ENCODE peak calls at places on chromosome 3, in eight cellular contexts. D, Z, S, K, U, L, J and B are unnamed samples.

GRCh38 chr3:72285483-72285882 is 500.5 kb upstream of the PROK2 start:
- DNase-seq in D (no peak), Z (no peak), S (no peak), K (no peak), U (no peak), L (no peak), J (no peak), B (no peak)

GRCh38 chr3:34381243-34381642 is 582.8 kb downstream of the PDCD6IP start:
- DNase-seq in D (no peak), Z (no peak), S (no peak), K (no peak), U (no peak), L (no peak), J (no peak), B (no peak)

GRCh38 chr3:58562498-58562897 is 14.7 kb downstream of the FAM107A start:
- DNase-seq in D (no peak), Z (no peak), S (no peak), K (no peak), U (no peak), L (no peak), J (no peak), B (no peak)

GRCh38 chr3:187967982-187968381 is 186.0 kb upstream of the LPP start:
- DNase-seq in D (no peak), Z (no peak), S (no peak), K (no peak), U (no peak), L (no peak), J (no peak), B (no peak)

GRCh38 chr3:36696799-36697198 is 67.6 kb downstream of the DCLK3 start:
- DNase-seq in D (no peak), Z (no peak), S (no peak), K (no peak), U (no peak), L (no peak), J (no peak), B (no peak)

GRCh38 chr3:27630892-27631291 is 91.2 kb downstream of the EOMES start:
- DNase-seq in D (peak), Z (no peak), S (no peak), K (no peak), U (no peak), L (no peak), J (peak), B (no peak)

GRCh38 chr3:49020335-49021212 is 1.3 kb upstream of the NDUFAF3 start:
- DNase-seq in D (peak), Z (peak), S (no peak), K (no peak), U (peak), L (peak), J (peak), B (no peak)

GRCh38 chr3:55166577-55167555 is 239.0 kb upstream of the LRTM1 start:
- DNase-seq in D (peak), Z (no peak), S (no peak), K (no peak), U (no peak), L (no peak), J (no peak), B (no peak)

GRCh38 chr3:42685363-42685881 is at the start of gene KLHL40:
- DNase-seq in D (no peak), Z (no peak), S (no peak), K (no peak), U (peak), L (no peak), J (no peak), B (peak)

GRCh38 chr3:170054204-170054603 is 16.4 kb downstream of the GPR160 start:
- DNase-seq in D (peak), Z (no peak), S (no peak), K (no peak), U (no peak), L (no peak), J (peak), B (no peak)

GRCh38 chr3:173253471-173253870 is 112.4 kb upstream of the SPATA16 start:
- DNase-seq in D (no peak), Z (no peak), S (no peak), K (no peak), U (no peak), L (no peak), J (no peak), B (no peak)

GRCh38 chr3:159191454-159191853 is 389.6 kb downstream of the MFSD1 start:
- DNase-seq in D (no peak), Z (no peak), S (no peak), K (no peak), U (no peak), L (no peak), J (no peak), B (no peak)

GRCh38 chr3:174859109-174859735 is at the start of gene NAALADL2:
- DNase-seq in D (no peak), Z (no peak), S (no peak), K (no peak), U (no peak), L (no peak), J (no peak), B (no peak)

GRCh38 chr3:9778102-9778501 is 8.4 kb upstream of the CAMK1 start:
- DNase-seq in D (no peak), Z (no peak), S (peak), K (no peak), U (no peak), L (no peak), J (no peak), B (no peak)

GRCh38 chr3:184756151-184756681 is 44.4 kb upstream of the MAGEF1 start:
- DNase-seq in D (no peak), Z (no peak), S (no peak), K (no peak), U (no peak), L (no peak), J (no peak), B (no peak)

GRCh38 chr3:139198929-139199328 is 144.9 kb upstream of the MRPS22 start:
- DNase-seq in D (no peak), Z (no peak), S (no peak), K (no peak), U (no peak), L (no peak), J (no peak), B (no peak)

GRCh38 chr3:53715815-53716483 is 130.3 kb downstream of the CHDH start:
- DNase-seq in D (no peak), Z (no peak), S (no peak), K (no peak), U (no peak), L (no peak), J (no peak), B (no peak)

GRCh38 chr3:98573231-98573728 is 20.1 kb downstream of the CPOX start:
- DNase-seq in D (peak), Z (no peak), S (no peak), K (no peak), U (no peak), L (no peak), J (no peak), B (no peak)

GRCh38 chr3:72088486-72089025 is 303.6 kb upstream of the PROK2 start:
- DNase-seq in D (no peak), Z (no peak), S (no peak), K (no peak), U (no peak), L (no peak), J (no peak), B (no peak)

GRCh38 chr3:117510396-117510795 is 800.8 kb downstream of the TUSC7 start:
- DNase-seq in D (no peak), Z (no peak), S (no peak), K (no peak), U (no peak), L (no peak), J (no peak), B (no peak)

GRCh38 chr3:10601131-10601856 is 95.9 kb upstream of the ATP2B2 start:
- DNase-seq in D (no peak), Z (no peak), S (no peak), K (no peak), U (no peak), L (no peak), J (no peak), B (no peak)

GRCh38 chr3:18425641-18426403 is 683 bp upstream of the SATB1 start:
- DNase-seq in D (no peak), Z (peak), S (no peak), K (peak), U (peak), L (peak), J (no peak), B (peak)

GRCh38 chr3:159881828-159882309 is 106.8 kb upstream of the IL12A start:
- DNase-seq in D (no peak), Z (peak), S (no peak), K (no peak), U (no peak), L (no peak), J (no peak), B (peak)

GRCh38 chr3:52302426-52303185 is 13.5 kb upstream of the DNAH1 start:
- DNase-seq in D (no peak), Z (no peak), S (no peak), K (no peak), U (no peak), L (no peak), J (no peak), B (no peak)

GRCh38 chr3:7820969-7821368 is 680.7 kb upstream of the LMCD1 start:
- DNase-seq in D (no peak), Z (no peak), S (no peak), K (no peak), U (no peak), L (no peak), J (no peak), B (no peak)

GRCh38 chr3:14424711-14425573 is 22.5 kb downstream of the SLC6A6 start:
- DNase-seq in D (peak), Z (peak), S (no peak), K (no peak), U (no peak), L (no peak), J (no peak), B (no peak)

GRCh38 chr3:126834596-126835471 is 130.8 kb downstream of the CHCHD6 start:
- DNase-seq in D (no peak), Z (no peak), S (no peak), K (no peak), U (no peak), L (no peak), J (no peak), B (no peak)

GRCh38 chr3:50415066-50415465 is 55.7 kb upstream of the TMEM115 start:
- DNase-seq in D (no peak), Z (no peak), S (no peak), K (no peak), U (no peak), L (no peak), J (no peak), B (no peak)
- TF ChIP-seq CTCF in D (peak), Z (no peak), S (no peak), K (no peak), U (no peak), L (no peak), J (no peak), B (no peak)

GRCh38 chr3:143327388-143327787 is 207.8 kb downstream of the CHST2 start:
- DNase-seq in D (no peak), Z (no peak), S (no peak), K (no peak), U (no peak), L (no peak), J (no peak), B (no peak)
- TF ChIP-seq CTCF in D (no peak), Z (no peak), S (peak), K (no peak), U (peak), L (no peak), J (no peak), B (peak)

GRCh38 chr3:194369522-194370279 is at the start of gene LRRC15:
- DNase-seq in D (no peak), Z (no peak), S (no peak), K (no peak), U (no peak), L (peak), J (no peak), B (no peak)
- TF ChIP-seq CTCF in D (no peak), Z (no peak), S (peak), K (no peak), U (no peak), L (no peak), J (no peak), B (no peak)

GRCh38 chr3:192812736-192813383 is 85.5 kb upstream of the FGF12 start:
- DNase-seq in D (peak), Z (no peak), S (no peak), K (no peak), U (no peak), L (peak), J (no peak), B (no peak)
- TF ChIP-seq CTCF in D (no peak), Z (peak), S (peak), K (peak), U (peak), L (peak), J (no peak), B (peak)

GRCh38 chr3:66372681-66373350 is 128.0 kb downstream of the LRIG1 start:
- DNase-seq in D (no peak), Z (no peak), S (no peak), K (no peak), U (peak), L (peak), J (peak), B (no peak)
- TF ChIP-seq CTCF in D (no peak), Z (no peak), S (peak), K (peak), U (peak), L (no peak), J (no peak), B (no peak)

GRCh38 chr3:142931222-142931621 is 32.3 kb downstream of the PAQR9 start:
- DNase-seq in D (peak), Z (no peak), S (no peak), K (no peak), U (no peak), L (no peak), J (no peak), B (no peak)
- TF ChIP-seq CTCF in D (peak), Z (no peak), S (no peak), K (no peak), U (peak), L (no peak), J (no peak), B (peak)

DNA sequence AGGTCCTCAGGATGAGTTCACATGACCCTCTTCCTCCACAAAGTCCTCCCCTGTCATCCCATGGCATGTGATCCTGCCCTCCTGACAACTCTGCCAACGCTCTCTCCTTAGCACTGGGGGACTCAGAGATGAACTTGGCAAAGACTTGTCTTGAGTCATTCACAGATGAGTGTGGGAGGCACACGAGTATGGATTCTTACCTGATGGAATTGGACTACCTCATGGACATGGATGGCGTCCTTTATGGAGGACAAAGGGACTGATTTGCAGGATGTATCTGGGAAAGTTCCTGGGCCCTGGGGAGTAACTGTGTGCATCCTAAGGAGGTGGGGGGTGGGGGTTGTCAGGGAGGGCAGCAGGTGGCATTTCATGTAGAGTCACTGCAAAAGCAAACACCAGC is 38.2 kb upstream of the TOPBP1 start:
- DNase-seq in D (no peak), Z (no peak), S (no peak), K (no peak), U (no peak), L (no peak), J (no peak), B (no peak)
- TF ChIP-seq CTCF in D (no peak), Z (no peak), S (no peak), K (no peak), U (no peak), L (no peak), J (no peak), B (no peak)

DNA sequence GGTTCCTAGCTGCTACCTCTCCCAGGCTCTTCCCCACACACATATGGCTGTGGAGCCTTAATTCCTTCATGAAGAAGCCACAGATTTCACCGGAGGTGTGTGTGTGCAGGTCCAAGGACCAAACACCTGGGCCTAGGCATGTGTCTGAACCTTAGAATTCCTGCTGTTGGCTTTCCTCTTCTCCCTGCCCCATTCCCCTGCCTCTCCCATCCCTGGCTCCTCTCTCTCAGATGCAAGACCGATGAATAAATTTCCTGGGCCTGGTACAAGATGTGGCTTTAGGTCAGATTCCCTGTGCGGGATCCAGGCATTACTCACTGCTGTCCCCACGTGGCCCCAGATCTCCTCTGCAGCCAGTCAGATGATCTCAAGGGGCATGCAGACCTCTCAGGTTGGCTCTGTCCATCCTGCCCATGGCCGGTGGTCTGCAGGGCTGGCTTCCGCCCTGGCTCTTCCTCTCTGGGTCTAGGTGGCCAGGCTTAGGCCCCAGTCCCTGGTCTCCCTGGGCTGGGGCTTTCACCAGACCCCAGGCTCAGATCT is 20.4 kb downstream of the CCR9 start:
- DNase-seq in D (no peak), Z (no peak), S (no peak), K (no peak), U (no peak), L (peak), J (no peak), B (no peak)
- TF ChIP-seq CTCF in D (peak), Z (no peak), S (peak), K (no peak), U (peak), L (peak), J (peak), B (peak)

DNA sequence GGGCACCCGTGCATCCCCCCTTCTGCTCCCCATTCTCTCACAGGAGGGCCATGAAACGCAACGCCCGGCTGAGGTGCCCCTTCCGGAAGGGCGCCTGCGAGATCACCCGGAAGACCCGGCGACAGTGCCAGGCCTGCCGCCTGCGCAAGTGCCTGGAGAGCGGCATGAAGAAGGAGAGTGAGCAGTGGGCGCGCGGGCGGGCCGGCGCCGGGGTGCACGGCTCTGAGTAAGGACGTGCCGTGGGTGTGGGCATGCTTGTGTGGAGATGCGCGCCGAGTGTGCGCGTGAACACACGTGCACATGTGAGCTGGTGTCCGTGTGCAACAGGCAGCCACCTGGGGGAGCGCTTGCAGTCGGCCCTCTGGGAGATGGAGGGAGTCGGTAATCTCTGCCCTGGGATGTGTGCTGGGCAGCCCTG is 28.1 kb downstream of the NR1I2 start:
- DNase-seq in D (peak), Z (peak), S (no peak), K (peak), U (peak), L (no peak), J (peak), B (no peak)
- TF ChIP-seq CTCF in D (peak), Z (no peak), S (peak), K (no peak), U (peak), L (no peak), J (peak), B (no peak)

GRCh38 chr3:109804697-109805096 is 467.4 kb upstream of the DPPA4 start:
- DNase-seq in D (peak), Z (no peak), S (no peak), K (no peak), U (no peak), L (no peak), J (no peak), B (no peak)

GRCh38 chr3:109806929-109807328 is 469.6 kb upstream of the DPPA4 start:
- DNase-seq in D (peak), Z (no peak), S (no peak), K (no peak), U (no peak), L (no peak), J (no peak), B (no peak)

DNA sequence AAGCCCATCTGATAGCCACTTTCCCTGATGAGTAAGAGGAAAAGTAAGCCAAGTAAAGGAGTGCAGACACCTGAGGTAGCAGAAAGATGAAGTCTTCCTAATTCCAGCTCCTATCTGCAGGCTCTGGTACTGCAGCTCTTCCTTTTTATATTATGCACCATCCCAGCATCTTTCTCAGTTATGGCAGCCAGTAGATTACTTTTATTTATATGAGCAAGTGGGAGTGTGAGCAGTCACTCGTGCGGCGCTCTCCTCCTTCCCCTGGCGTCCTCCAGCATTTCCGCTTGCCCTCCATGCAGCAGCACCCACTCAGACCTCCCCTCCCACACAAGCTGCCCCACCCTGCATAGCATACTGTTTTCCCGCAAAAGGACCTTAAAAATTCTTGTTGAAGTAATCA is 465.9 kb upstream of the DPPA4 start:
- DNase-seq in D (no peak), Z (no peak), S (no peak), K (no peak), U (no peak), L (no peak), J (no peak), B (no peak)
- TF ChIP-seq CTCF in D (peak), Z (peak), S (peak), K (peak), U (peak), L (peak), J (no peak), B (no peak)